ENCODE peak calls at places on chromosomes 12 and 14, in ten cellular contexts. One of them, this sample, is unnamed.

GRCh38 chr14:65222434-65222833 is 120.1 kb upstream of the MAX start:
- DNase-seq in upper lobe of left lung: peak; percentile 59
- DNase-seq in heart right ventricle: peak; percentile 55
- DNase-seq in fibroblast of mammary gland: peak; percentile 78
- DNase-seq in CD4-positive, alpha-beta T cell: peak; percentile 44
- DNase-seq in tibial nerve: no peak
- DNase-seq in astrocyte of the spinal cord: peak; percentile 68
- DNase-seq in fibroblast of pulmonary artery: peak; percentile 81
- DNase-seq in progenitor cell of endocrine pancreas: no peak
- DNase-seq in omental fat pad: no peak
- DNase-seq in this sample: no peak

GRCh38 chr12:101455685-101456084 is 19.5 kb upstream of the SPIC start:
- DNase-seq in upper lobe of left lung: no peak
- DNase-seq in heart right ventricle: no peak
- DNase-seq in fibroblast of mammary gland: no peak
- DNase-seq in CD4-positive, alpha-beta T cell: no peak
- DNase-seq in tibial nerve: no peak
- DNase-seq in astrocyte of the spinal cord: no peak
- DNase-seq in fibroblast of pulmonary artery: no peak
- DNase-seq in progenitor cell of endocrine pancreas: no peak
- DNase-seq in omental fat pad: no peak
- DNase-seq in this sample: no peak

GRCh38 chr14:104913413-104913812 is 11.3 kb upstream of the PLD4 start:
- DNase-seq in upper lobe of left lung: no peak
- DNase-seq in heart right ventricle: no peak
- DNase-seq in fibroblast of mammary gland: no peak
- DNase-seq in CD4-positive, alpha-beta T cell: no peak
- DNase-seq in tibial nerve: no peak
- DNase-seq in astrocyte of the spinal cord: no peak
- DNase-seq in fibroblast of pulmonary artery: no peak
- DNase-seq in progenitor cell of endocrine pancreas: no peak
- DNase-seq in omental fat pad: no peak
- DNase-seq in this sample: no peak

GRCh38 chr12:46518729-46519128 is 146.2 kb upstream of the SLC38A2 start:
- DNase-seq in upper lobe of left lung: no peak
- DNase-seq in heart right ventricle: no peak
- DNase-seq in fibroblast of mammary gland: no peak
- DNase-seq in CD4-positive, alpha-beta T cell: no peak
- DNase-seq in tibial nerve: no peak
- DNase-seq in astrocyte of the spinal cord: no peak
- DNase-seq in fibroblast of pulmonary artery: no peak
- DNase-seq in progenitor cell of endocrine pancreas: no peak
- DNase-seq in omental fat pad: no peak
- DNase-seq in this sample: no peak

GRCh38 chr14:81656811-81657210 is 123.2 kb upstream of the SEL1L start:
- DNase-seq in upper lobe of left lung: no peak
- DNase-seq in heart right ventricle: no peak
- DNase-seq in fibroblast of mammary gland: no peak
- DNase-seq in CD4-positive, alpha-beta T cell: no peak
- DNase-seq in tibial nerve: no peak
- DNase-seq in astrocyte of the spinal cord: no peak
- DNase-seq in fibroblast of pulmonary artery: no peak
- DNase-seq in progenitor cell of endocrine pancreas: no peak
- DNase-seq in omental fat pad: no peak
- DNase-seq in this sample: no peak

GRCh38 chr12:42104784-42105183 is 39.9 kb downstream of the GXYLT1 start:
- DNase-seq in upper lobe of left lung: no peak
- DNase-seq in heart right ventricle: no peak
- DNase-seq in fibroblast of mammary gland: no peak
- DNase-seq in CD4-positive, alpha-beta T cell: no peak
- DNase-seq in tibial nerve: no peak
- DNase-seq in astrocyte of the spinal cord: no peak
- DNase-seq in fibroblast of pulmonary artery: no peak
- DNase-seq in progenitor cell of endocrine pancreas: no peak
- DNase-seq in omental fat pad: no peak
- DNase-seq in this sample: no peak

GRCh38 chr14:67269338-67270060 is 28.3 kb downstream of the PALS1 start:
- DNase-seq in upper lobe of left lung: no peak
- DNase-seq in heart right ventricle: no peak
- DNase-seq in fibroblast of mammary gland: peak; percentile 70
- DNase-seq in CD4-positive, alpha-beta T cell: no peak
- DNase-seq in tibial nerve: no peak
- DNase-seq in astrocyte of the spinal cord: peak; percentile 81
- DNase-seq in fibroblast of pulmonary artery: peak; percentile 86
- DNase-seq in progenitor cell of endocrine pancreas: no peak
- DNase-seq in omental fat pad: no peak
- DNase-seq in this sample: no peak

GRCh38 chr14:65937079-65937803 is 524.7 kb downstream of the FUT8 start:
- DNase-seq in upper lobe of left lung: no peak
- DNase-seq in heart right ventricle: no peak
- DNase-seq in fibroblast of mammary gland: no peak
- DNase-seq in CD4-positive, alpha-beta T cell: no peak
- DNase-seq in tibial nerve: no peak
- DNase-seq in astrocyte of the spinal cord: no peak
- DNase-seq in fibroblast of pulmonary artery: no peak
- DNase-seq in progenitor cell of endocrine pancreas: no peak
- DNase-seq in omental fat pad: no peak
- DNase-seq in this sample: no peak

GRCh38 chr12:57717131-57717530 is 21.4 kb downstream of the AGAP2 start:
- DNase-seq in upper lobe of left lung: no peak
- DNase-seq in heart right ventricle: no peak
- DNase-seq in fibroblast of mammary gland: no peak
- DNase-seq in CD4-positive, alpha-beta T cell: no peak
- DNase-seq in tibial nerve: no peak
- DNase-seq in astrocyte of the spinal cord: no peak
- DNase-seq in fibroblast of pulmonary artery: no peak
- DNase-seq in progenitor cell of endocrine pancreas: no peak
- DNase-seq in omental fat pad: no peak
- DNase-seq in this sample: no peak

GRCh38 chr14:93160353-93160801 is 24.3 kb downstream of the MOAP1 start:
- DNase-seq in upper lobe of left lung: no peak
- DNase-seq in heart right ventricle: no peak
- DNase-seq in fibroblast of mammary gland: peak; percentile 20
- DNase-seq in CD4-positive, alpha-beta T cell: no peak
- DNase-seq in tibial nerve: no peak
- DNase-seq in astrocyte of the spinal cord: no peak
- DNase-seq in fibroblast of pulmonary artery: peak; percentile 28
- DNase-seq in progenitor cell of endocrine pancreas: no peak
- DNase-seq in omental fat pad: no peak
- DNase-seq in this sample: no peak

GRCh38 chr14:93161411-93161940 is 23.2 kb downstream of the MOAP1 start:
- DNase-seq in upper lobe of left lung: no peak
- DNase-seq in heart right ventricle: no peak
- DNase-seq in fibroblast of mammary gland: no peak
- DNase-seq in CD4-positive, alpha-beta T cell: no peak
- DNase-seq in tibial nerve: no peak
- DNase-seq in astrocyte of the spinal cord: no peak
- DNase-seq in fibroblast of pulmonary artery: no peak
- DNase-seq in progenitor cell of endocrine pancreas: no peak
- DNase-seq in omental fat pad: no peak
- DNase-seq in this sample: no peak

GRCh38 chr14:93163570-93163969 is 21.1 kb downstream of the MOAP1 start:
- DNase-seq in upper lobe of left lung: no peak
- DNase-seq in heart right ventricle: no peak
- DNase-seq in fibroblast of mammary gland: no peak
- DNase-seq in CD4-positive, alpha-beta T cell: no peak
- DNase-seq in tibial nerve: no peak
- DNase-seq in astrocyte of the spinal cord: no peak
- DNase-seq in fibroblast of pulmonary artery: no peak
- DNase-seq in progenitor cell of endocrine pancreas: no peak
- DNase-seq in omental fat pad: no peak
- DNase-seq in this sample: no peak
- TF ChIP-seq CTCF in upper lobe of left lung: no peak
- TF ChIP-seq CTCF in heart right ventricle: no peak
- TF ChIP-seq CTCF in fibroblast of mammary gland: no peak
- TF ChIP-seq CTCF in CD4-positive, alpha-beta T cell: no peak
- TF ChIP-seq CTCF in tibial nerve: no peak
- TF ChIP-seq CTCF in astrocyte of the spinal cord: no peak
- TF ChIP-seq CTCF in fibroblast of pulmonary artery: no peak
- TF ChIP-seq CTCF in progenitor cell of endocrine pancreas: no peak
- TF ChIP-seq CTCF in omental fat pad: no peak
- TF ChIP-seq CTCF in this sample: no peak

DNA sequence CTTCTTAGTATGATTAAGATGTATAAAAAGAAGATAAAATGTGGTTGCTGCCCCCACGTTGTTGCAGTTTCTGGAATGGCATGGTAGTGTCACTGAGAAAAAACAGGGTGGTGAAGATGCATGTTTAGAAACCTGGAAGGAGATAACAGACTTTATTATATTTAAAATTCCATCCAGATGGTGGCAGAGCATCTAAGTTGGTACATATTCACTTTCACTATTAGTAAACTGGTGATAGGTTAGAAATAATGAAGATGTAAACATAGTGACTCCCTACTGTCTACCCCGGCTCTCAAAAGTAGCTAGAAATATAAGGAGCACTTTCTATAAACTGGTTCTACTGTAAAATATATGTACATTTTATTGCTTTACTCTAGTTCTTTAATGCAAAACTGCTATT is 279.4 kb downstream of the NPAS3 start:
- DNase-seq in upper lobe of left lung: no peak
- DNase-seq in heart right ventricle: no peak
- DNase-seq in fibroblast of mammary gland: peak; percentile 2
- DNase-seq in CD4-positive, alpha-beta T cell: no peak
- DNase-seq in tibial nerve: no peak
- DNase-seq in astrocyte of the spinal cord: no peak
- DNase-seq in fibroblast of pulmonary artery: no peak
- DNase-seq in progenitor cell of endocrine pancreas: no peak
- DNase-seq in omental fat pad: no peak
- DNase-seq in this sample: no peak
- TF ChIP-seq CTCF in upper lobe of left lung: no peak
- TF ChIP-seq CTCF in heart right ventricle: no peak
- TF ChIP-seq CTCF in fibroblast of mammary gland: no peak
- TF ChIP-seq CTCF in CD4-positive, alpha-beta T cell: no peak
- TF ChIP-seq CTCF in tibial nerve: no peak
- TF ChIP-seq CTCF in astrocyte of the spinal cord: no peak
- TF ChIP-seq CTCF in fibroblast of pulmonary artery: no peak
- TF ChIP-seq CTCF in progenitor cell of endocrine pancreas: no peak
- TF ChIP-seq CTCF in omental fat pad: no peak
- TF ChIP-seq CTCF in this sample: no peak

GRCh38 chr12:113315358-113315757 is 19.6 kb downstream of the SLC8B1 start:
- DNase-seq in upper lobe of left lung: no peak
- DNase-seq in heart right ventricle: no peak
- DNase-seq in fibroblast of mammary gland: no peak
- DNase-seq in CD4-positive, alpha-beta T cell: no peak
- DNase-seq in tibial nerve: no peak
- DNase-seq in astrocyte of the spinal cord: no peak
- DNase-seq in fibroblast of pulmonary artery: no peak
- DNase-seq in progenitor cell of endocrine pancreas: no peak
- DNase-seq in omental fat pad: no peak
- DNase-seq in this sample: no peak

GRCh38 chr12:113306382-113306781 is 28.5 kb downstream of the SLC8B1 start:
- DNase-seq in upper lobe of left lung: no peak
- DNase-seq in heart right ventricle: no peak
- DNase-seq in fibroblast of mammary gland: peak; percentile 22
- DNase-seq in CD4-positive, alpha-beta T cell: no peak
- DNase-seq in tibial nerve: no peak
- DNase-seq in astrocyte of the spinal cord: peak; percentile 23
- DNase-seq in fibroblast of pulmonary artery: no peak
- DNase-seq in progenitor cell of endocrine pancreas: no peak
- DNase-seq in omental fat pad: no peak
- DNase-seq in this sample: no peak

GRCh38 chr12:113305281-113305856 is 29.5 kb downstream of the SLC8B1 start:
- DNase-seq in upper lobe of left lung: no peak
- DNase-seq in heart right ventricle: no peak
- DNase-seq in fibroblast of mammary gland: no peak
- DNase-seq in CD4-positive, alpha-beta T cell: no peak
- DNase-seq in tibial nerve: no peak
- DNase-seq in astrocyte of the spinal cord: no peak
- DNase-seq in fibroblast of pulmonary artery: no peak
- DNase-seq in progenitor cell of endocrine pancreas: no peak
- DNase-seq in omental fat pad: no peak
- DNase-seq in this sample: no peak

GRCh38 chr12:113314121-113314529 is 20.8 kb downstream of the SLC8B1 start:
- DNase-seq in upper lobe of left lung: no peak
- DNase-seq in heart right ventricle: no peak
- DNase-seq in fibroblast of mammary gland: peak; percentile 38
- DNase-seq in CD4-positive, alpha-beta T cell: no peak
- DNase-seq in tibial nerve: no peak
- DNase-seq in astrocyte of the spinal cord: no peak
- DNase-seq in fibroblast of pulmonary artery: peak; percentile 48
- DNase-seq in progenitor cell of endocrine pancreas: no peak
- DNase-seq in omental fat pad: no peak
- DNase-seq in this sample: peak; percentile 41

DNA sequence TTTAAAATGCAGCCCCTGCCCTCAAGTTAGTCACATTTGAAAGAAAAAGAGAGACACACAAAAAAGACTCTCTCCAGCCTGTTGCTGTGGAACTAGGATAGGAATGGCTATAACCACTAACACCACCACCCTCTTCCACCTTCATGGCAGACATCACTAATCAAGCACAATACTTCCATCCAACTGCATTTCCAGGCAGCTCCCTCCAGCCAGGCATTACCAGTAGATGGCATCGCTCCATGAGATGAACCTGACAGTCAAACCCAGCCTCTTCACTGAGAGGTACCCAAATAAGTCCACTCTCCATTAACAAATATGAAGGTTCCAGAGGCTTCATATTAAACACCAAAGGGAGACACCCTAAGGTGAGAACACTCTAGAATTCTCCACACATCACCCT is 24.4 kb downstream of the SLC8B1 start:
- DNase-seq in upper lobe of left lung: no peak
- DNase-seq in heart right ventricle: no peak
- DNase-seq in fibroblast of mammary gland: peak; percentile 28
- DNase-seq in CD4-positive, alpha-beta T cell: no peak
- DNase-seq in tibial nerve: no peak
- DNase-seq in astrocyte of the spinal cord: no peak
- DNase-seq in fibroblast of pulmonary artery: peak; percentile 44
- DNase-seq in progenitor cell of endocrine pancreas: no peak
- DNase-seq in omental fat pad: no peak
- DNase-seq in this sample: no peak
- TF ChIP-seq CTCF in upper lobe of left lung: no peak
- TF ChIP-seq CTCF in heart right ventricle: no peak
- TF ChIP-seq CTCF in fibroblast of mammary gland: peak; percentile 12
- TF ChIP-seq CTCF in CD4-positive, alpha-beta T cell: no peak
- TF ChIP-seq CTCF in tibial nerve: no peak
- TF ChIP-seq CTCF in astrocyte of the spinal cord: peak; percentile 12
- TF ChIP-seq CTCF in fibroblast of pulmonary artery: peak; percentile 43
- TF ChIP-seq CTCF in progenitor cell of endocrine pancreas: no peak
- TF ChIP-seq CTCF in omental fat pad: no peak
- TF ChIP-seq CTCF in this sample: no peak

DNA sequence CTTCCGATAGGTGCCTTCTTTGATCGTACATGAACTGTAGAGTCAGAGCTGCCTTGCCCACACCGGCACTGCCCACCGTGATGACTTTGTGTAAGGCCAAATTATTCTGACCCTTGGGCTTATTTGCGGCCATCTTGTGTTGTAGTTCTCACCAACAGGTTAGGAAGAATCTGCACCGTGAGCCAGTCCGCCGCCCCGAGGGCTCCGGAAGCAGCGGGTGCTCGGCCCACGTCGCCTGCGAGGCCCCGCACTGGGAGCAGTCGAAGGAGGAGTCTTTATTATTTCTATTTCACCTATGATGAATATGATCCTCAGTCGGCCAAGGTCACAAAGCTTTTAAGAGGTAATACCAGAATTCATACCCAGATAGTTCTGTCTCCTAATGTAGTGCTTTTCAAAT is 70.6 kb upstream of the SYT1 start:
- DNase-seq in upper lobe of left lung: no peak
- DNase-seq in heart right ventricle: no peak
- DNase-seq in fibroblast of mammary gland: no peak
- DNase-seq in CD4-positive, alpha-beta T cell: no peak
- DNase-seq in tibial nerve: no peak
- DNase-seq in astrocyte of the spinal cord: no peak
- DNase-seq in fibroblast of pulmonary artery: no peak
- DNase-seq in progenitor cell of endocrine pancreas: no peak
- DNase-seq in omental fat pad: no peak
- DNase-seq in this sample: no peak
- TF ChIP-seq CTCF in upper lobe of left lung: no peak
- TF ChIP-seq CTCF in heart right ventricle: no peak
- TF ChIP-seq CTCF in fibroblast of mammary gland: no peak
- TF ChIP-seq CTCF in CD4-positive, alpha-beta T cell: no peak
- TF ChIP-seq CTCF in tibial nerve: no peak
- TF ChIP-seq CTCF in astrocyte of the spinal cord: no peak
- TF ChIP-seq CTCF in fibroblast of pulmonary artery: no peak
- TF ChIP-seq CTCF in progenitor cell of endocrine pancreas: no peak
- TF ChIP-seq CTCF in omental fat pad: no peak
- TF ChIP-seq CTCF in this sample: no peak

This sample was measured in uterus.